ENCODE peak calls at places on chromosomes 12 and 14, in seven cellular contexts. V is transverse colon, L is suprapubic skin, H is ovary, U is stomach, I is adrenal gland, N is heart left ventricle. W is an unnamed sample.

GRCh38 chr14:65949711-65950516 is 536.3 kb upstream of the CCDC196 start:
- DNase-seq in V (peak), L (no peak), H (no peak), U (peak), I (peak), N (peak), W (peak)

GRCh38 chr12:3752096-3752709 is 706 bp downstream of the CRACR2A start:
- DNase-seq in V (peak), L (no peak), H (peak), U (peak), I (peak), N (peak), W (peak)

GRCh38 chr12:27866382-27867101 is 86.5 kb upstream of the MANSC4 start:
- DNase-seq in V (no peak), L (no peak), H (no peak), U (no peak), I (no peak), N (no peak), W (no peak)

GRCh38 chr12:65940744-65941143 is 116.5 kb downstream of the HMGA2 start:
- DNase-seq in V (no peak), L (no peak), H (no peak), U (no peak), I (no peak), N (no peak), W (no peak)

GRCh38 chr12:27901959-27902358 is 70.6 kb downstream of the PTHLH start:
- DNase-seq in V (no peak), L (no peak), H (no peak), U (no peak), I (no peak), N (no peak), W (no peak)

GRCh38 chr14:72678360-72678759 is 215.5 kb downstream of the DPF3 start:
- DNase-seq in V (no peak), L (no peak), H (no peak), U (no peak), I (no peak), N (no peak), W (no peak)

GRCh38 chr14:33848706-33849454 is 102.0 kb downstream of the EGLN3 start:
- DNase-seq in V (peak), L (no peak), H (no peak), U (peak), I (peak), N (peak), W (peak)

GRCh38 chr12:46519407-46519806 is 146.8 kb upstream of the SLC38A2 start:
- DNase-seq in V (no peak), L (no peak), H (no peak), U (no peak), I (no peak), N (no peak), W (no peak)

GRCh38 chr12:1993341-1993740 is 10.9 kb downstream of the DCP1B start:
- DNase-seq in V (no peak), L (no peak), H (no peak), U (no peak), I (peak), N (no peak), W (no peak)

GRCh38 chr12:120399531-120399930 is 30.6 kb upstream of the MSI1 start:
- DNase-seq in V (no peak), L (no peak), H (no peak), U (no peak), I (no peak), N (no peak), W (no peak)

GRCh38 chr12:106139422-106140141 is 828 bp upstream of the NUAK1 start:
- DNase-seq in V (peak), L (peak), H (peak), U (peak), I (peak), N (peak), W (peak)

GRCh38 chr14:66330916-66331315 is 155.3 kb upstream of the CCDC196 start:
- DNase-seq in V (no peak), L (no peak), H (no peak), U (no peak), I (peak), N (no peak), W (no peak)

GRCh38 chr12:49891476-49891875 is 12.2 kb downstream of the FAIM2 start:
- DNase-seq in V (peak), L (no peak), H (no peak), U (peak), I (no peak), N (no peak), W (no peak)

GRCh38 chr12:122951406-122951805 is 14.9 kb downstream of the ABCB9 start:
- DNase-seq in V (peak), L (no peak), H (no peak), U (peak), I (no peak), N (no peak), W (no peak)

GRCh38 chr12:101891462-101891971 is 14.1 kb downstream of the DRAM1 start:
- DNase-seq in V (peak), L (no peak), H (no peak), U (peak), I (peak), N (no peak), W (peak)

GRCh38 chr14:103008768-103009342 is 48.5 kb downstream of the CDC42BPB start:
- DNase-seq in V (no peak), L (no peak), H (no peak), U (peak), I (no peak), N (no peak), W (no peak)

GRCh38 chr14:51131516-51131915 is 36.6 kb upstream of the TRIM9 start:
- DNase-seq in V (no peak), L (no peak), H (no peak), U (no peak), I (no peak), N (no peak), W (no peak)

GRCh38 chr12:128724468-128725046 is 99.2 kb downstream of the SLC15A4 start:
- DNase-seq in V (no peak), L (no peak), H (no peak), U (no peak), I (no peak), N (no peak), W (no peak)

GRCh38 chr14:104343690-104344640 is 205.6 kb downstream of the KIF26A start:
- DNase-seq in V (no peak), L (no peak), H (peak), U (peak), I (no peak), N (no peak), W (no peak)

GRCh38 chr12:70849265-70849960 is 71.1 kb downstream of the PTPRR start:
- DNase-seq in V (no peak), L (no peak), H (no peak), U (no peak), I (no peak), N (no peak), W (no peak)

GRCh38 chr12:124303579-124304313 is 8.9 kb downstream of the RFLNA start:
- DNase-seq in V (no peak), L (no peak), H (no peak), U (no peak), I (no peak), N (no peak), W (no peak)

DNA sequence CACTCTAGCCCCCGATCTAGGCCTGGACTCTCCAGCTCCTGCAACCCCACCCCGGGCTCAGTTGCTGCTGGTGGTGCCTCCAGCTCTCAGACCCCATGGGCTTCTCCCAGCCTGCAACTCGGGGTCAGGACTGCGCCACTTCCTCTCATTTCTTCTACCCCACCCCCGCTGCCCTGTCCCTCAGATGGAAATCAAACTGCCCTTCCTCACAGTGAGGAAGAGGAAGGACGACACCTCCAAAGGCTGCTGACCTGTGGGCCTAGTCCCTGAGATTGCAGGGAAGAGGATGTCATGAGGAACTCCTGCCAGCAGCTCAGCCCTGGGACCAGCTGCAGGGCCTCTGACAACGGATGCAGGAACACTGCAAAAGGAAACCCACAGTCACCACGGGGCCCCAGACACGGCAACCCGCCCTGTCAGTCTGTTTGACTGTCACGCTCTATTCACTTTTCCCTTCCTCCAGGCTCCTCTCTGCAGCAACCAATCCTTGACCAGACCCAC is 29.3 kb upstream of the PNMA1 start:
- DNase-seq in V (peak), L (peak), H (peak), U (no peak), I (peak), N (peak), W (peak)
- TF ChIP-seq POLR2A in V (no peak), L (no peak), H (no peak), U (no peak), I (no peak), N (no peak), W (no peak)

GRCh38 chr14:93989939-93990338 is 7.2 kb upstream of the CCDC197 start:
- DNase-seq in V (no peak), L (no peak), H (no peak), U (no peak), I (no peak), N (no peak), W (no peak)

GRCh38 chr14:93993382-93993781 is 3.7 kb upstream of the CCDC197 start:
- DNase-seq in V (no peak), L (no peak), H (no peak), U (no peak), I (no peak), N (no peak), W (no peak)

GRCh38 chr14:93987815-93988476 is 9.2 kb upstream of the CCDC197 start:
- DNase-seq in V (no peak), L (no peak), H (no peak), U (no peak), I (no peak), N (no peak), W (no peak)

GRCh38 chr14:93991649-93992048 is 5.5 kb upstream of the CCDC197 start:
- DNase-seq in V (no peak), L (no peak), H (no peak), U (no peak), I (no peak), N (no peak), W (no peak)

GRCh38 chr14:93991212-93991611 is 5.9 kb upstream of the CCDC197 start:
- DNase-seq in V (no peak), L (no peak), H (no peak), U (no peak), I (no peak), N (no peak), W (no peak)
- H3K27ac ChIP-seq in V (peak), L (no peak), H (no peak), U (no peak), I (no peak), N (no peak), W (no peak)

GRCh38 chr12:53495903-53496751 is 3.1 kb downstream of the MAP3K12 start:
- DNase-seq in V (peak), L (peak), H (peak), U (no peak), I (peak), N (peak), W (peak)
- H3K4me3 ChIP-seq in V (no peak), L (no peak), H (no peak), U (no peak), I (no peak), N (no peak), W (no peak)

GRCh38 chr12:118061011-118061875 is at the start of gene WSB2:
- DNase-seq in V (peak), L (peak), H (peak), U (peak), I (peak), N (peak), W (peak)
- TF ChIP-seq POLR2A in V (peak), L (no peak), H (no peak), U (no peak), I (peak), N (no peak), W (peak)

GRCh38 chr12:108646597-108647190 is 13.0 kb upstream of the SELPLG start:
- DNase-seq in V (no peak), L (no peak), H (no peak), U (no peak), I (no peak), N (no peak), W (no peak)
- H3K27ac ChIP-seq in V (no peak), L (no peak), H (no peak), U (no peak), I (peak), N (peak), W (no peak)

GRCh38 chr14:38387821-38388220 is 131.9 kb upstream of the CLEC14A start:
- DNase-seq in V (no peak), L (no peak), H (no peak), U (no peak), I (no peak), N (no peak), W (no peak)
- H3K4me3 ChIP-seq in V (no peak), L (no peak), H (no peak), U (no peak), I (no peak), N (no peak), W (no peak)

GRCh38 chr12:6779667-6780459 is 7.5 kb downstream of the LAG3 start:
- DNase-seq in V (no peak), L (no peak), H (no peak), U (no peak), I (no peak), N (no peak), W (no peak)
- TF ChIP-seq POLR2A in V (no peak), L (no peak), H (no peak), U (no peak), I (no peak), N (no peak), W (no peak)

W was measured in thyroid gland.